ENCODE peak calls at places on chromosome 12, in seven cellular contexts. One of them, this sample, is unnamed.

GRCh38 chr12:86249856-86250255 is 6.3 kb downstream of the MGAT4C start:
- DNase-seq in tibial nerve: no peak
- DNase-seq in H1: no peak
- DNase-seq in ovary: no peak
- DNase-seq in HepG2: no peak
- DNase-seq in suprapubic skin: no peak
- DNase-seq in A549: no peak
- DNase-seq in this sample: no peak

GRCh38 chr12:48184549-48184922 is 1.1 kb downstream of the CCDC184 start:
- DNase-seq in HepG2: no peak
- DNase-seq in H1: no peak
- DNase-seq in A549: no peak
- DNase-seq in ovary: no peak
- DNase-seq in tibial nerve: no peak
- DNase-seq in suprapubic skin: no peak
- DNase-seq in this sample: no peak

GRCh38 chr12:49664591-49665146 is 41.3 kb downstream of the PRPF40B start:
- DNase-seq in HepG2: no peak
- DNase-seq in A549: no peak
- DNase-seq in ovary: no peak
- DNase-seq in tibial nerve: no peak
- DNase-seq in suprapubic skin: no peak
- DNase-seq in H1: no peak
- DNase-seq in this sample: no peak

GRCh38 chr12:120180975-120181374 is 13.5 kb downstream of the GCN1 start:
- DNase-seq in H1: no peak
- DNase-seq in tibial nerve: no peak
- DNase-seq in ovary: no peak
- DNase-seq in HepG2: no peak
- DNase-seq in A549: no peak
- DNase-seq in suprapubic skin: no peak
- DNase-seq in this sample: no peak

GRCh38 chr12:85794551-85794950 is 41.7 kb downstream of the RASSF9 start:
- DNase-seq in A549: no peak
- DNase-seq in suprapubic skin: no peak
- DNase-seq in tibial nerve: no peak
- DNase-seq in HepG2: no peak
- DNase-seq in ovary: no peak
- DNase-seq in H1: no peak
- DNase-seq in this sample: no peak

GRCh38 chr12:31033146-31033545 is 40.5 kb upstream of the DDX11 start:
- DNase-seq in A549: no peak
- DNase-seq in suprapubic skin: no peak
- DNase-seq in ovary: no peak
- DNase-seq in tibial nerve: no peak
- DNase-seq in H1: no peak
- DNase-seq in HepG2: no peak
- DNase-seq in this sample: no peak

GRCh38 chr12:114682101-114682919 is 1.7 kb downstream of the TBX3 start:
- DNase-seq in HepG2: no peak
- DNase-seq in A549: no peak
- DNase-seq in ovary: no peak
- DNase-seq in suprapubic skin: no peak
- DNase-seq in tibial nerve: no peak
- DNase-seq in H1: no peak
- DNase-seq in this sample: no peak

GRCh38 chr12:122895757-122896636 is at the start of gene VPS37B:
- DNase-seq in HepG2: peak; percentile 33
- DNase-seq in ovary: peak; percentile 69
- DNase-seq in tibial nerve: peak; percentile 62
- DNase-seq in A549: peak; percentile 87
- DNase-seq in H1: peak; percentile 95
- DNase-seq in suprapubic skin: peak; percentile 92
- DNase-seq in this sample: peak; percentile 91

GRCh38 chr12:442235-442884 is 17.4 kb upstream of the B4GALNT3 start:
- DNase-seq in suprapubic skin: no peak
- DNase-seq in tibial nerve: peak; percentile 40
- DNase-seq in HepG2: peak; percentile 36
- DNase-seq in ovary: peak; percentile 12
- DNase-seq in H1: peak; percentile 88
- DNase-seq in A549: peak; percentile 66
- DNase-seq in this sample: peak; percentile 65

GRCh38 chr12:102680296-102680695 is 199.9 kb upstream of the IGF1 start:
- DNase-seq in tibial nerve: no peak
- DNase-seq in H1: no peak
- DNase-seq in suprapubic skin: no peak
- DNase-seq in A549: no peak
- DNase-seq in ovary: no peak
- DNase-seq in HepG2: no peak
- DNase-seq in this sample: no peak

GRCh38 chr12:95548539-95549391 is 2.5 kb downstream of the USP44 start:
- DNase-seq in tibial nerve: peak; percentile 32
- DNase-seq in suprapubic skin: peak; percentile 71
- DNase-seq in ovary: peak; percentile 63
- DNase-seq in H1: peak; percentile 83
- DNase-seq in HepG2: no peak
- DNase-seq in A549: peak; percentile 51
- DNase-seq in this sample: peak; percentile 83

GRCh38 chr12:118189761-118190181 is 53.8 kb downstream of the PEBP1 start:
- DNase-seq in suprapubic skin: no peak
- DNase-seq in tibial nerve: no peak
- DNase-seq in H1: peak; percentile 65
- DNase-seq in ovary: peak; percentile 23
- DNase-seq in HepG2: no peak
- DNase-seq in A549: no peak
- DNase-seq in this sample: peak; percentile 65

GRCh38 chr12:76341436-76342030 is 6.7 kb downstream of the BBS10 start:
- DNase-seq in HepG2: no peak
- DNase-seq in ovary: no peak
- DNase-seq in tibial nerve: no peak
- DNase-seq in H1: no peak
- DNase-seq in A549: no peak
- DNase-seq in suprapubic skin: no peak
- DNase-seq in this sample: no peak

GRCh38 chr12:51341259-51342007 is 5.0 kb downstream of the CELA1 start:
- DNase-seq in suprapubic skin: peak; percentile 72
- DNase-seq in A549: peak; percentile 84
- DNase-seq in ovary: peak; percentile 51
- DNase-seq in tibial nerve: peak; percentile 66
- DNase-seq in H1: peak; percentile 79
- DNase-seq in HepG2: peak; percentile 47
- DNase-seq in this sample: peak; percentile 81

GRCh38 chr12:12229556-12230092 is 37.2 kb downstream of the LRP6 start:
- DNase-seq in ovary: no peak
- DNase-seq in HepG2: no peak
- DNase-seq in tibial nerve: no peak
- DNase-seq in H1: no peak
- DNase-seq in suprapubic skin: no peak
- DNase-seq in A549: no peak
- DNase-seq in this sample: no peak

GRCh38 chr12:65126482-65126881 is 5.4 kb upstream of the WIF1 start:
- DNase-seq in A549: no peak
- DNase-seq in tibial nerve: no peak
- DNase-seq in suprapubic skin: no peak
- DNase-seq in ovary: no peak
- DNase-seq in H1: no peak
- DNase-seq in HepG2: no peak
- DNase-seq in this sample: no peak

GRCh38 chr12:57519758-57520007 is 631 bp downstream of the DDIT3 start:
- DNase-seq in HepG2: no peak
- DNase-seq in H1: no peak
- DNase-seq in tibial nerve: no peak
- DNase-seq in suprapubic skin: peak; percentile 85
- DNase-seq in A549: no peak
- DNase-seq in ovary: no peak
- DNase-seq in this sample: no peak

GRCh38 chr12:57522019-57522886 is at the start of gene MBD6:
- DNase-seq in suprapubic skin: peak; percentile 97
- DNase-seq in H1: peak; percentile 89
- DNase-seq in HepG2: peak; percentile 89
- DNase-seq in tibial nerve: peak; percentile 86
- DNase-seq in ovary: peak; percentile 98
- DNase-seq in A549: peak; percentile 96
- DNase-seq in this sample: peak; percentile 99

GRCh38 chr12:57520008-57520726 is at the start of gene DDIT3:
- DNase-seq in H1: peak; percentile 100
- DNase-seq in A549: peak; percentile 93
- DNase-seq in HepG2: peak; percentile 97
- DNase-seq in suprapubic skin: peak; percentile 100
- DNase-seq in tibial nerve: peak; percentile 99
- DNase-seq in ovary: peak; percentile 100
- DNase-seq in this sample: peak; percentile 100

GRCh38 chr12:57522887-57523705 is 472 bp downstream of the MBD6 start:
- DNase-seq in A549: no peak
- DNase-seq in suprapubic skin: peak; percentile 86
- DNase-seq in HepG2: no peak
- DNase-seq in H1: peak; percentile 65
- DNase-seq in tibial nerve: peak; percentile 43
- DNase-seq in ovary: peak; percentile 72
- DNase-seq in this sample: peak; percentile 86

DNA sequence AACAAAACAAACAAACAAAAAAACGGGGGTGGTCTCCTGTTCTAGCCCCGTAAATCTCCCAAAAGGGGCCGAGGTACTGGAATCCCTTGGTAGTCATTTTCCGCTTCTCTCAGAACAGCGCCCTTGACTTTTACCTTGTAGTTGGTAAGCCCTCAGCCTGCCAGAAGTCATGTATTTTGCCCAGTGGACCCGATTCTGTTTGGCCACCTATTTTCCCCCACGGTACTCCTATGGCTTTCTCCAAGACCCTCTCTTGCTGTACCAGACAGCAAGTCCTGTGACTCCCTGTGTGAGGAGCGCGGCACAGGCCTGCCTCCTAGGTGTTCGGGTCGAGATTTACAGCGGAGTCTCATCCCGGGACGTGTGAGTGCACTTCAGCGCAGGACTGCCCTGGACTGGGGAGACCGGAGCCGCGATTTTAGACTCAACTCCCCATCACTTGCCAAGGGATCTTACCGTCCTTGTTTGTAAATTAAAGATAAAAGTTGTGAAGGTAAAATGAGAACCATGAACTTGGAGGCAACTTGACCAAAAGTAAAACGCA is 1.1 kb upstream of the MBD6 start:
- DNase-seq in tibial nerve: peak; percentile 35
- DNase-seq in H1: peak; percentile 62
- DNase-seq in HepG2: peak; percentile 72
- DNase-seq in suprapubic skin: peak; percentile 80
- DNase-seq in A549: no peak
- DNase-seq in ovary: peak; percentile 65
- DNase-seq in this sample: peak; percentile 86
- H3K4me1 ChIP-seq in tibial nerve: no peaks in the 10 kb centered on the region
- H3K4me1 ChIP-seq in H1: peaks cover 17% of the 10 kb centered on the region
- H3K4me1 ChIP-seq in HepG2: peaks cover 48% of the 10 kb centered on the region
- H3K4me1 ChIP-seq in suprapubic skin: peaks cover 75% of the 10 kb centered on the region
- H3K4me1 ChIP-seq in A549: peaks cover 61% of the 10 kb centered on the region
- H3K4me1 ChIP-seq in ovary: peaks cover 16% of the 10 kb centered on the region
- H3K4me1 ChIP-seq in this sample: peaks cover 66% of the 10 kb centered on the region

GRCh38 chr12:4270670-4271432 is 2.7 kb upstream of the CCND2 start:
- DNase-seq in ovary: peak; percentile 27
- DNase-seq in H1: peak; percentile 83
- DNase-seq in tibial nerve: peak; percentile 41
- DNase-seq in A549: no peak
- DNase-seq in HepG2: no peak
- DNase-seq in suprapubic skin: peak; percentile 81
- DNase-seq in this sample: peak; percentile 83

GRCh38 chr12:4267904-4268548 is 5.5 kb upstream of the CCND2 start:
- DNase-seq in H1: no peak
- DNase-seq in suprapubic skin: no peak
- DNase-seq in tibial nerve: no peak
- DNase-seq in A549: no peak
- DNase-seq in HepG2: no peak
- DNase-seq in ovary: no peak
- DNase-seq in this sample: no peak

GRCh38 chr12:4270016-4270669 is 3.4 kb upstream of the CCND2 start:
- DNase-seq in HepG2: no peak
- DNase-seq in A549: no peak
- DNase-seq in H1: peak; percentile 80
- DNase-seq in ovary: no peak
- DNase-seq in tibial nerve: no peak
- DNase-seq in suprapubic skin: no peak
- DNase-seq in this sample: no peak

GRCh38 chr12:4268549-4269181 is 4.9 kb upstream of the CCND2 start:
- DNase-seq in ovary: no peak
- DNase-seq in suprapubic skin: no peak
- DNase-seq in HepG2: no peak
- DNase-seq in H1: no peak
- DNase-seq in A549: no peak
- DNase-seq in tibial nerve: no peak
- DNase-seq in this sample: no peak

GRCh38 chr12:4269279-4269991 is 4.1 kb upstream of the CCND2 start:
- DNase-seq in HepG2: no peak
- DNase-seq in A549: no peak
- DNase-seq in H1: peak; percentile 93
- DNase-seq in ovary: peak; percentile 77
- DNase-seq in suprapubic skin: peak; percentile 88
- DNase-seq in tibial nerve: peak; percentile 70
- DNase-seq in this sample: peak; percentile 95
- TF ChIP-seq EP300 in HepG2: no peak
- TF ChIP-seq EP300 in A549: no peak
- TF ChIP-seq EP300 in H1: no peak
- TF ChIP-seq EP300 in ovary: no peak
- TF ChIP-seq EP300 in suprapubic skin: no peak
- TF ChIP-seq EP300 in tibial nerve: peak; percentile 86
- TF ChIP-seq EP300 in this sample: peak; percentile 63

GRCh38 chr12:124500232-124501079 is 67.0 kb downstream of the NCOR2 start:
- DNase-seq in tibial nerve: no peak
- DNase-seq in suprapubic skin: no peak
- DNase-seq in A549: no peak
- DNase-seq in ovary: no peak
- DNase-seq in HepG2: peak; percentile 37
- DNase-seq in H1: peak; percentile 75
- DNase-seq in this sample: no peak

GRCh38 chr12:124503305-124503704 is 64.1 kb downstream of the NCOR2 start:
- DNase-seq in tibial nerve: no peak
- DNase-seq in ovary: no peak
- DNase-seq in A549: no peak
- DNase-seq in H1: no peak
- DNase-seq in suprapubic skin: no peak
- DNase-seq in HepG2: no peak
- DNase-seq in this sample: no peak

GRCh38 chr12:124501080-124501642 is 66.3 kb downstream of the NCOR2 start:
- DNase-seq in ovary: no peak
- DNase-seq in tibial nerve: no peak
- DNase-seq in suprapubic skin: no peak
- DNase-seq in H1: peak; percentile 61
- DNase-seq in A549: no peak
- DNase-seq in HepG2: no peak
- DNase-seq in this sample: no peak

GRCh38 chr12:124501827-124502226 is 65.6 kb downstream of the NCOR2 start:
- DNase-seq in HepG2: no peak
- DNase-seq in H1: no peak
- DNase-seq in tibial nerve: no peak
- DNase-seq in A549: no peak
- DNase-seq in ovary: no peak
- DNase-seq in suprapubic skin: no peak
- DNase-seq in this sample: no peak

GRCh38 chr12:124502379-124502778 is 65.0 kb downstream of the NCOR2 start:
- DNase-seq in ovary: no peak
- DNase-seq in H1: no peak
- DNase-seq in tibial nerve: no peak
- DNase-seq in HepG2: no peak
- DNase-seq in A549: no peak
- DNase-seq in suprapubic skin: no peak
- DNase-seq in this sample: no peak
- H3K4me1 ChIP-seq in ovary: peaks cover 45% of the 10 kb centered on the region
- H3K4me1 ChIP-seq in H1: peaks cover 35% of the 10 kb centered on the region
- H3K4me1 ChIP-seq in tibial nerve: peaks cover 9% of the 10 kb centered on the region
- H3K4me1 ChIP-seq in HepG2: peaks cover 25% of the 10 kb centered on the region
- H3K4me1 ChIP-seq in A549: peaks cover 14% of the 10 kb centered on the region
- H3K4me1 ChIP-seq in suprapubic skin: peaks cover 93% of the 10 kb centered on the region
- H3K4me1 ChIP-seq in this sample: no peaks in the 10 kb centered on the region

GRCh38 chr12:121352053-121353018 is at the start of gene ANAPC5:
- DNase-seq in suprapubic skin: peak; percentile 97
- DNase-seq in tibial nerve: peak; percentile 90
- DNase-seq in A549: peak; percentile 99
- DNase-seq in ovary: peak; percentile 88
- DNase-seq in HepG2: peak; percentile 99
- DNase-seq in H1: peak; percentile 86
- DNase-seq in this sample: peak; percentile 98
- TF ChIP-seq EP300 in suprapubic skin: no peak
- TF ChIP-seq EP300 in tibial nerve: peak; percentile 89
- TF ChIP-seq EP300 in A549: no peak
- TF ChIP-seq EP300 in ovary: no peak
- TF ChIP-seq EP300 in HepG2: peak; percentile 52
- TF ChIP-seq EP300 in H1: no peak
- TF ChIP-seq EP300 in this sample: no peak